ENCODE peak calls at places on chromosome 6, in seven cellular contexts. One of them, this sample, is unnamed.

GRCh38 chr6:43491750-43492661 is 14.6 kb downstream of the TJAP1 start:
- DNase-seq in mesendoderm: no peak
- DNase-seq in H9: no peak
- DNase-seq in IMR-90: peak; percentile 77
- DNase-seq in neuronal stem cell: no peak
- DNase-seq in mesenchymal stem cell: no peak
- DNase-seq in trophoblast cell: no peak
- DNase-seq in this sample: no peak

GRCh38 chr6:3392059-3392458 is 64.8 kb downstream of the SLC22A23 start:
- DNase-seq in mesendoderm: no peak
- DNase-seq in H9: no peak
- DNase-seq in IMR-90: no peak
- DNase-seq in neuronal stem cell: no peak
- DNase-seq in mesenchymal stem cell: no peak
- DNase-seq in trophoblast cell: no peak
- DNase-seq in this sample: no peak

GRCh38 chr6:43627008-43627825 is 1.8 kb downstream of the GTPBP2 start:
- DNase-seq in mesendoderm: peak; percentile 51
- DNase-seq in H9: no peak
- DNase-seq in IMR-90: peak; percentile 99
- DNase-seq in neuronal stem cell: no peak
- DNase-seq in mesenchymal stem cell: peak; percentile 99
- DNase-seq in trophoblast cell: peak; percentile 79
- DNase-seq in this sample: no peak

GRCh38 chr6:138465007-138465645 is 34.2 kb downstream of the NHSL1 start:
- DNase-seq in mesendoderm: peak; percentile 62
- DNase-seq in H9: no peak
- DNase-seq in IMR-90: peak; percentile 98
- DNase-seq in neuronal stem cell: no peak
- DNase-seq in mesenchymal stem cell: peak; percentile 96
- DNase-seq in trophoblast cell: peak; percentile 54
- DNase-seq in this sample: no peak

GRCh38 chr6:76694779-76695178 is 622.3 kb upstream of the IMPG1 start:
- DNase-seq in mesendoderm: peak; percentile 28
- DNase-seq in H9: no peak
- DNase-seq in IMR-90: no peak
- DNase-seq in neuronal stem cell: no peak
- DNase-seq in mesenchymal stem cell: no peak
- DNase-seq in trophoblast cell: no peak
- DNase-seq in this sample: no peak

GRCh38 chr6:111306104-111306888 is 176.7 kb downstream of the REV3L start:
- DNase-seq in mesendoderm: peak; percentile 39
- DNase-seq in H9: no peak
- DNase-seq in IMR-90: no peak
- DNase-seq in neuronal stem cell: no peak
- DNase-seq in mesenchymal stem cell: no peak
- DNase-seq in trophoblast cell: no peak
- DNase-seq in this sample: no peak

GRCh38 chr6:111583221-111583620 is 22.5 kb downstream of the TRAF3IP2 start:
- DNase-seq in mesendoderm: no peak
- DNase-seq in H9: no peak
- DNase-seq in IMR-90: no peak
- DNase-seq in neuronal stem cell: no peak
- DNase-seq in mesenchymal stem cell: no peak
- DNase-seq in trophoblast cell: no peak
- DNase-seq in this sample: no peak

GRCh38 chr6:4788482-4788881 is 12.3 kb downstream of the CDYL start:
- DNase-seq in mesendoderm: no peak
- DNase-seq in H9: no peak
- DNase-seq in IMR-90: no peak
- DNase-seq in neuronal stem cell: no peak
- DNase-seq in mesenchymal stem cell: no peak
- DNase-seq in trophoblast cell: no peak
- DNase-seq in this sample: no peak

GRCh38 chr6:21265264-21266044 is 328.1 kb upstream of the SOX4 start:
- DNase-seq in mesendoderm: no peak
- DNase-seq in H9: no peak
- DNase-seq in IMR-90: peak; percentile 5
- DNase-seq in neuronal stem cell: no peak
- DNase-seq in mesenchymal stem cell: no peak
- DNase-seq in trophoblast cell: no peak
- DNase-seq in this sample: no peak

GRCh38 chr6:36104836-36105235 is 25.5 kb upstream of the MAPK13 start:
- DNase-seq in mesendoderm: no peak
- DNase-seq in H9: no peak
- DNase-seq in IMR-90: peak; percentile 57
- DNase-seq in neuronal stem cell: no peak
- DNase-seq in mesenchymal stem cell: no peak
- DNase-seq in trophoblast cell: no peak
- DNase-seq in this sample: no peak

GRCh38 chr6:147416622-147417021 is 91.9 kb upstream of the SAMD5 start:
- DNase-seq in mesendoderm: no peak
- DNase-seq in H9: no peak
- DNase-seq in IMR-90: no peak
- DNase-seq in neuronal stem cell: no peak
- DNase-seq in mesenchymal stem cell: no peak
- DNase-seq in trophoblast cell: no peak
- DNase-seq in this sample: no peak

GRCh38 chr6:28866342-28867077 is 57.3 kb downstream of the TRIM27 start:
- DNase-seq in mesendoderm: peak; percentile 80
- DNase-seq in H9: peak; percentile 85
- DNase-seq in IMR-90: peak; percentile 29
- DNase-seq in neuronal stem cell: peak; percentile 54
- DNase-seq in mesenchymal stem cell: peak; percentile 64
- DNase-seq in trophoblast cell: peak; percentile 83
- DNase-seq in this sample: no peak

GRCh38 chr6:1524040-1524480 is 85.7 kb upstream of the FOXC1 start:
- DNase-seq in mesendoderm: peak; percentile 88
- DNase-seq in H9: peak; percentile 90
- DNase-seq in IMR-90: peak; percentile 33
- DNase-seq in neuronal stem cell: peak; percentile 43
- DNase-seq in mesenchymal stem cell: no peak
- DNase-seq in trophoblast cell: peak; percentile 73
- DNase-seq in this sample: peak; percentile 94

GRCh38 chr6:112912351-112913101 is 565.4 kb downstream of the RFPL4B start:
- DNase-seq in mesendoderm: no peak
- DNase-seq in H9: no peak
- DNase-seq in IMR-90: peak; percentile 41
- DNase-seq in neuronal stem cell: no peak
- DNase-seq in mesenchymal stem cell: peak; percentile 13
- DNase-seq in trophoblast cell: no peak
- DNase-seq in this sample: no peak

GRCh38 chr6:109303647-109304283 is 78.5 kb downstream of the CD164 start:
- DNase-seq in mesendoderm: peak; percentile 10
- DNase-seq in H9: no peak
- DNase-seq in IMR-90: no peak
- DNase-seq in neuronal stem cell: no peak
- DNase-seq in mesenchymal stem cell: no peak
- DNase-seq in trophoblast cell: peak; percentile 89
- DNase-seq in this sample: no peak

GRCh38 chr6:157174731-157175130 is 148.6 kb downstream of the TMEM242 start:
- DNase-seq in mesendoderm: no peak
- DNase-seq in H9: no peak
- DNase-seq in IMR-90: no peak
- DNase-seq in neuronal stem cell: no peak
- DNase-seq in mesenchymal stem cell: no peak
- DNase-seq in trophoblast cell: no peak
- DNase-seq in this sample: no peak

GRCh38 chr6:157182503-157183254 is 140.6 kb downstream of the TMEM242 start:
- DNase-seq in mesendoderm: no peak
- DNase-seq in H9: no peak
- DNase-seq in IMR-90: no peak
- DNase-seq in neuronal stem cell: no peak
- DNase-seq in mesenchymal stem cell: no peak
- DNase-seq in trophoblast cell: peak; percentile 91
- DNase-seq in this sample: no peak

GRCh38 chr6:157173756-157174155 is 149.6 kb downstream of the TMEM242 start:
- DNase-seq in mesendoderm: no peak
- DNase-seq in H9: no peak
- DNase-seq in IMR-90: peak; percentile 38
- DNase-seq in neuronal stem cell: no peak
- DNase-seq in mesenchymal stem cell: no peak
- DNase-seq in trophoblast cell: no peak
- DNase-seq in this sample: no peak

GRCh38 chr6:157181649-157182048 is 141.7 kb downstream of the TMEM242 start:
- DNase-seq in mesendoderm: no peak
- DNase-seq in H9: no peak
- DNase-seq in IMR-90: no peak
- DNase-seq in neuronal stem cell: no peak
- DNase-seq in mesenchymal stem cell: no peak
- DNase-seq in trophoblast cell: peak; percentile 67
- DNase-seq in this sample: no peak

GRCh38 chr6:157177731-157178336 is 145.5 kb downstream of the TMEM242 start:
- DNase-seq in mesendoderm: no peak
- DNase-seq in H9: no peak
- DNase-seq in IMR-90: no peak
- DNase-seq in neuronal stem cell: no peak
- DNase-seq in mesenchymal stem cell: no peak
- DNase-seq in trophoblast cell: no peak
- DNase-seq in this sample: no peak
- H2BK120ac ChIP-seq in mesendoderm: no peak overlapping the region
- H2BK120ac ChIP-seq in H9: no peak overlapping the region
- H2BK120ac ChIP-seq in IMR-90: no peak overlapping the region
- H2BK120ac ChIP-seq in neuronal stem cell: no peak overlapping the region
- H2BK120ac ChIP-seq in mesenchymal stem cell: no peak overlapping the region
- H2BK120ac ChIP-seq in trophoblast cell: no peak overlapping the region
- H2BK120ac ChIP-seq in this sample: no peak overlapping the region

GRCh38 chr6:167210375-167211295 is 52.9 kb upstream of the GPR31 start:
- DNase-seq in mesendoderm: peak; percentile 83
- DNase-seq in H9: no peak
- DNase-seq in IMR-90: no peak
- DNase-seq in neuronal stem cell: no peak
- DNase-seq in mesenchymal stem cell: no peak
- DNase-seq in trophoblast cell: no peak
- DNase-seq in this sample: no peak

GRCh38 chr6:167212716-167213011 is 54.9 kb upstream of the GPR31 start:
- DNase-seq in mesendoderm: no peak
- DNase-seq in H9: no peak
- DNase-seq in IMR-90: no peak
- DNase-seq in neuronal stem cell: no peak
- DNase-seq in mesenchymal stem cell: no peak
- DNase-seq in trophoblast cell: no peak
- DNase-seq in this sample: no peak

GRCh38 chr6:167214216-167214615 is 56.4 kb upstream of the GPR31 start:
- DNase-seq in mesendoderm: no peak
- DNase-seq in H9: no peak
- DNase-seq in IMR-90: no peak
- DNase-seq in neuronal stem cell: no peak
- DNase-seq in mesenchymal stem cell: no peak
- DNase-seq in trophoblast cell: no peak
- DNase-seq in this sample: no peak

GRCh38 chr6:167209577-167209975 is 51.8 kb upstream of the GPR31 start:
- DNase-seq in mesendoderm: no peak
- DNase-seq in H9: no peak
- DNase-seq in IMR-90: no peak
- DNase-seq in neuronal stem cell: no peak
- DNase-seq in mesenchymal stem cell: no peak
- DNase-seq in trophoblast cell: no peak
- DNase-seq in this sample: no peak

GRCh38 chr6:167211870-167212715 is 54.3 kb upstream of the GPR31 start:
- DNase-seq in mesendoderm: no peak
- DNase-seq in H9: no peak
- DNase-seq in IMR-90: no peak
- DNase-seq in neuronal stem cell: no peak
- DNase-seq in mesenchymal stem cell: no peak
- DNase-seq in trophoblast cell: no peak
- DNase-seq in this sample: no peak
- H2BK120ac ChIP-seq in mesendoderm: no peak overlapping the region
- H2BK120ac ChIP-seq in H9: no peak overlapping the region
- H2BK120ac ChIP-seq in IMR-90: no peak overlapping the region
- H2BK120ac ChIP-seq in neuronal stem cell: no peak overlapping the region
- H2BK120ac ChIP-seq in mesenchymal stem cell: no peak overlapping the region
- H2BK120ac ChIP-seq in trophoblast cell: no peak overlapping the region
- H2BK120ac ChIP-seq in this sample: no peak overlapping the region

GRCh38 chr6:101490857-101491256 is 97.3 kb downstream of the GRIK2 start:
- DNase-seq in mesendoderm: no peak
- DNase-seq in H9: no peak
- DNase-seq in IMR-90: peak; percentile 9
- DNase-seq in neuronal stem cell: no peak
- DNase-seq in mesenchymal stem cell: no peak
- DNase-seq in trophoblast cell: peak; percentile 21
- DNase-seq in this sample: no peak
- H2BK120ac ChIP-seq in mesendoderm: no peak overlapping the region
- H2BK120ac ChIP-seq in H9: no peak overlapping the region
- H2BK120ac ChIP-seq in IMR-90: no peak overlapping the region
- H2BK120ac ChIP-seq in neuronal stem cell: no peak overlapping the region
- H2BK120ac ChIP-seq in mesenchymal stem cell: no peak overlapping the region
- H2BK120ac ChIP-seq in trophoblast cell: no peak overlapping the region
- H2BK120ac ChIP-seq in this sample: no peak overlapping the region

GRCh38 chr6:165008971-165009370 is 300.4 kb downstream of the C6orf118 start:
- DNase-seq in mesendoderm: no peak
- DNase-seq in H9: no peak
- DNase-seq in IMR-90: no peak
- DNase-seq in neuronal stem cell: no peak
- DNase-seq in mesenchymal stem cell: peak; percentile 6
- DNase-seq in trophoblast cell: no peak
- DNase-seq in this sample: no peak
- H2BK120ac ChIP-seq in mesendoderm: no peak overlapping the region
- H2BK120ac ChIP-seq in H9: no peak overlapping the region
- H2BK120ac ChIP-seq in IMR-90: no peak overlapping the region
- H2BK120ac ChIP-seq in neuronal stem cell: no peak overlapping the region
- H2BK120ac ChIP-seq in mesenchymal stem cell: no peak overlapping the region
- H2BK120ac ChIP-seq in trophoblast cell: peak overlapping the region; percentile 38
- H2BK120ac ChIP-seq in this sample: no peak overlapping the region

GRCh38 chr6:38055210-38055609 is 235.7 kb downstream of the ZFAND3 start:
- DNase-seq in mesendoderm: no peak
- DNase-seq in H9: no peak
- DNase-seq in IMR-90: no peak
- DNase-seq in neuronal stem cell: no peak
- DNase-seq in mesenchymal stem cell: no peak
- DNase-seq in trophoblast cell: no peak
- DNase-seq in this sample: no peak
- H2BK120ac ChIP-seq in mesendoderm: no peak overlapping the region
- H2BK120ac ChIP-seq in H9: no peak overlapping the region
- H2BK120ac ChIP-seq in IMR-90: no peak overlapping the region
- H2BK120ac ChIP-seq in neuronal stem cell: no peak overlapping the region
- H2BK120ac ChIP-seq in mesenchymal stem cell: no peak overlapping the region
- H2BK120ac ChIP-seq in trophoblast cell: no peak overlapping the region
- H2BK120ac ChIP-seq in this sample: no peak overlapping the region

DNA sequence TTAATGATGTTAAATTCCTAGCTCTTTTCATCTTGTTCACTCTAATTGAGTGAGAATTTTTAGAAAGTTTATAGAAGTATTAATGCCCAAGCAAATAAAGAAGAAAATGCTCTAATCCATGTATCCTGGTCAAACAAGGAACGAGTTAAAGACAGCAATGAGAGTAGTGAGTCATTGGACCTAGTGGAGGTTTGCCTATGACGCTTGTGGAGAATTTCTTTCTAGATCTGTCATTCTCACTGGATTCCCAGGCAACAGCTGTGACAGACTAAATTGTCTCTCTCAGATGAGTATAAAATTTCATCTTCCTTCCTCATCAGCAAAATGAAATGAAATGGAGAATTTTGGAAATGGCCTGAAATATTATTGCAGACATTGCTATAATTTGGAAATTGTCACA is 127.9 kb downstream of the COL19A1 start:
- DNase-seq in mesendoderm: no peak
- DNase-seq in H9: no peak
- DNase-seq in IMR-90: no peak
- DNase-seq in neuronal stem cell: no peak
- DNase-seq in mesenchymal stem cell: peak; percentile 40
- DNase-seq in trophoblast cell: no peak
- DNase-seq in this sample: no peak
- H2BK120ac ChIP-seq in mesendoderm: no peak overlapping the region
- H2BK120ac ChIP-seq in H9: no peak overlapping the region
- H2BK120ac ChIP-seq in IMR-90: no peak overlapping the region
- H2BK120ac ChIP-seq in neuronal stem cell: no peak overlapping the region
- H2BK120ac ChIP-seq in mesenchymal stem cell: no peak overlapping the region
- H2BK120ac ChIP-seq in trophoblast cell: no peak overlapping the region
- H2BK120ac ChIP-seq in this sample: no peak overlapping the region

GRCh38 chr6:169803816-169804340 is 52.5 kb downstream of the ERMARD start:
- DNase-seq in mesendoderm: no peak
- DNase-seq in H9: peak; percentile 8
- DNase-seq in IMR-90: no peak
- DNase-seq in neuronal stem cell: no peak
- DNase-seq in mesenchymal stem cell: no peak
- DNase-seq in trophoblast cell: no peak
- DNase-seq in this sample: peak; percentile 22
- H2BK120ac ChIP-seq in mesendoderm: no peak overlapping the region
- H2BK120ac ChIP-seq in H9: no peak overlapping the region
- H2BK120ac ChIP-seq in IMR-90: no peak overlapping the region
- H2BK120ac ChIP-seq in neuronal stem cell: no peak overlapping the region
- H2BK120ac ChIP-seq in mesenchymal stem cell: no peak overlapping the region
- H2BK120ac ChIP-seq in trophoblast cell: no peak overlapping the region
- H2BK120ac ChIP-seq in this sample: no peak overlapping the region

This sample was measured in H1.